ENCODE peak calls at places on chromosomes 7 and 10, in five cellular contexts. U, R, A, G and H are unnamed samples.

GRCh38 chr7:27964840-27965239 is 215.8 kb downstream of the JAZF1 start:
- DNase-seq in U (no peak), A (no peak), R (no peak), G (no peak), H (no peak)

GRCh38 chr7:156642306-156643045 is 1.9 kb downstream of the RNF32 start:
- DNase-seq in R (no peak), G (no peak), A (no peak), U (peak; percentile 33), H (no peak)

GRCh38 chr10:19204239-19204917 is 155.8 kb downstream of the MALRD1 start:
- DNase-seq in G (no peak), R (no peak), A (no peak), U (no peak), H (no peak)

GRCh38 chr10:75294031-75294437 is 58.3 kb upstream of the COMTD1 start:
- DNase-seq in R (no peak), G (no peak), U (no peak), A (no peak), H (no peak)

GRCh38 chr7:20651960-20652544 is 36.6 kb downstream of the ABCB5 start:
- DNase-seq in G (no peak), U (peak; percentile 4), R (no peak), A (no peak), H (peak; percentile 15)

GRCh38 chr10:112835933-112836564 is 114.0 kb upstream of the TCF7L2 start:
- DNase-seq in A (peak; percentile 60), R (no peak), G (no peak), U (no peak), H (no peak)

GRCh38 chr10:20041931-20042330 is 225.7 kb downstream of the PLXDC2 start:
- DNase-seq in A (no peak), G (no peak), R (no peak), U (no peak), H (no peak)

GRCh38 chr10:126730856-126731612 is 60.5 kb upstream of the C10orf90 start:
- DNase-seq in R (no peak), U (no peak), A (no peak), G (no peak), H (no peak)

GRCh38 chr7:152382244-152382643 is 53.6 kb downstream of the KMT2C start:
- DNase-seq in G (no peak), U (peak; percentile 57), R (no peak), A (no peak), H (no peak)

GRCh38 chr10:11403116-11403515 is 208.3 kb downstream of the USP6NL start:
- DNase-seq in U (no peak), A (no peak), G (no peak), R (no peak), H (no peak)

GRCh38 chr10:22251751-22252285 is 34.0 kb upstream of the EBLN1 start:
- DNase-seq in A (no peak), R (no peak), U (no peak), G (peak; percentile 70), H (no peak)

GRCh38 chr10:26755443-26755903 is 58.0 kb downstream of the PDSS1 start:
- DNase-seq in A (no peak), R (peak; percentile 67), G (no peak), U (peak; percentile 33), H (peak; percentile 16)

GRCh38 chr10:1015688-1016087 is 10.0 kb downstream of the IDI2 start:
- DNase-seq in G (no peak), A (peak; percentile 18), U (no peak), R (no peak), H (no peak)

GRCh38 chr7:16904086-16904485 is 22.3 kb upstream of the AGR3 start:
- DNase-seq in U (no peak), G (no peak), A (no peak), R (no peak), H (no peak)

GRCh38 chr7:101163281-101164070 is 1.9 kb downstream of the VGF start:
- DNase-seq in U (peak; percentile 78), R (no peak), G (peak; percentile 82), A (no peak), H (peak; percentile 73)

GRCh38 chr10:49736564-49737113 is 25.5 kb downstream of the OGDHL start:
- DNase-seq in U (no peak), A (no peak), R (no peak), G (no peak), H (no peak)

GRCh38 chr10:99343262-99343661 is 14.1 kb downstream of the CNNM1 start:
- DNase-seq in U (no peak), A (no peak), G (no peak), R (no peak), H (no peak)

GRCh38 chr7:39509441-39509840 is 56.8 kb upstream of the YAE1 start:
- DNase-seq in A (no peak), G (no peak), R (no peak), U (no peak), H (no peak)

GRCh38 chr7:39510738-39511372 is 55.3 kb upstream of the YAE1 start:
- DNase-seq in A (no peak), G (no peak), R (no peak), U (no peak), H (no peak)

GRCh38 chr7:39509912-39510311 is 56.3 kb upstream of the YAE1 start:
- DNase-seq in G (no peak), A (no peak), R (no peak), U (peak; percentile 24), H (no peak)

GRCh38 chr7:39504963-39505362 is 61.2 kb upstream of the YAE1 start:
- DNase-seq in A (no peak), U (peak; percentile 52), G (no peak), R (no peak), H (peak; percentile 3)

GRCh38 chr7:39507866-39508551 is 58.2 kb upstream of the YAE1 start:
- DNase-seq in R (no peak), A (no peak), G (no peak), U (no peak), H (no peak)
- TF ChIP-seq SIN3A in R (no peak), A (no peak), G (no peak), U (no peak), H (no peak)

DNA sequence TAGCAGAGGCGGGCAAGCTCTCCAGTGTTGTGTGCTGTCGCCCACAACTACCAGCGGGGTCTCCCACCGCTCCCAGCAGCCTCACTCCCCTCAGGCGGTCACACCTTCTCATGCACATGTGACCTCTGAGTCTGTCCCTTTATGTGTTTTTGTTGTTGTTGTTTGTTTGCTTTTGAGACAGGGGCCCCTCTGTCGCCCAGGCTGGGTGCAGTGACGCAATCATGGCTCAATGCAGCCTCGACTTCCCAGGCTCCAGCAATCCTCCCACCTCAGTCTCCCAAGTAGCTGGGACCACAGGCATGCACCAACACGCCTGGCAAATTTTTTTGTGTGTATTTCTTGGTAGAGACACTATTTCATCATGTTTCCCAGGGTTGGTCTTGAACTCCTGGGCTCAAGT is 1.5 kb downstream of the CPSF4 start:
- DNase-seq in A (no peak), G (no peak), R (no peak), U (no peak), H (no peak)
- TF ChIP-seq MAX in A (no peak), G (no peak), R (no peak), U (no peak), H (no peak)

DNA sequence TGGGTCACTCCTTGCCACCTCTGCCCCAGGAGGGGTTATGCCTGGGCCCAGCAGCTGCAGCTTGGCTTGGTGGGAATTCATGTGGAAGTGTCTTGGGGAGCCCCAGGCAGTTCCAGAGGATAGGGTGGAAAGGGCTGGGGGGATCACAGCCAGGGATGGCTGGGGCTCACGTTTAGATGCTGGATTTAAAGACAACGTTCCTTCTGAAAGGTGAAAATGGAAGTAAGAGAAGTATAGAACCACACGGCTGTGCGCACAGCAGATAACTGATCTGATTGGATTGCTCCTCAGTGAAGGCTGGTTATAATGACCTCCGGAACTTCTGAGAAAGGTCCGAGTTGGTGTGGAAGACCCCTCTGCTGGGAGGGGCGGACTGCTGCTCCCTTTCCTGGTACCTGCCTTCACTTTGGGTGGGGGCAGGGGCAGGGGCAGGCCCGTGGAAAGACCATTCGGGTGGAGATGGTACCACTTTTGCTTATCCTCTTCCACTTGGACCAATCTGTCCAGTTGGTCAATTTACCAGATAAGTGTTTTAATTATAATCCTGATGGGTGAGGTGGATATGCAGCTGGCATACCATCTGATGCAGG is 7.9 kb upstream of the MYL7 start:
- DNase-seq in U (no peak), G (no peak), R (no peak), A (no peak), H (no peak)
- TF ChIP-seq CEBPB in U (no peak), G (no peak), R (no peak), A (no peak), H (no peak)

GRCh38 chr7:134778941-134779740 is at the start of gene CALD1:
- DNase-seq in U (no peak), G (peak; percentile 77), A (peak; percentile 78), R (no peak), H (peak; percentile 26)

GRCh38 chr7:134779741-134780065 is 269 bp downstream of the CALD1 start:
- DNase-seq in A (no peak), G (no peak), R (no peak), U (no peak), H (no peak)

GRCh38 chr7:134782121-134782623 is 2.7 kb downstream of the CALD1 start:
- DNase-seq in R (peak; percentile 8), G (no peak), U (no peak), A (no peak), H (no peak)

GRCh38 chr7:134781171-134781570 is 1.7 kb downstream of the CALD1 start:
- DNase-seq in A (no peak), U (no peak), G (no peak), R (no peak), H (no peak)

GRCh38 chr7:134780166-134780853 is 876 bp downstream of the CALD1 start:
- DNase-seq in R (no peak), A (no peak), G (no peak), U (no peak), H (no peak)
- TF ChIP-seq SIN3A in R (no peak), A (no peak), G (no peak), U (no peak), H (no peak)

GRCh38 chr7:3592438-3593134 is 291.5 kb downstream of the SDK1 start:
- DNase-seq in U (no peak), A (peak; percentile 13), G (no peak), R (no peak), H (no peak)
- TF ChIP-seq MAX in U (no peak), A (no peak), G (no peak), R (no peak), H (no peak)

GRCh38 chr7:1544896-1545416 is 11.0 kb downstream of the TMEM184A start:
- DNase-seq in U (no peak), G (no peak), A (no peak), R (no peak), H (no peak)
- TF ChIP-seq CEBPB in U (no peak), G (no peak), A (no peak), R (no peak), H (no peak)

GRCh38 chr7:44347546-44348114 is 22.2 kb upstream of the CAMK2B start:
- DNase-seq in U (no peak), G (no peak), A (no peak), R (no peak), H (no peak)
- TF ChIP-seq SIN3A in U (no peak), G (no peak), A (no peak), R (no peak), H (no peak)